ENCODE peak calls at places on chromosomes 3 and 15, in eight cellular contexts. W is stimulated activated CD4-positive, alpha-beta T cell treated with anti-CD3 and anti-CD28 coated beads, Interleukin-1b, Interleukin-23, amount 100 ng/mL, for 1 hour; B is activated T-cell treated with anti-CD3 and anti-CD28 coated beads for 1 hour; N is GM04504; A is LNCaP clone FGC; E is effector CD8-positive, alpha-beta T cell; X is HTR-8/SVneo; V is neural crest cell. L is an unnamed sample.

GRCh38 chr3:110069641-110070538 is 732.5 kb upstream of the DPPA4 start:
- DNase-seq in X (no peak), V (no peak), N (no peak), A (no peak), B (no peak), W (no peak), E (no peak), L (no peak)

GRCh38 chr3:121626495-121626894 is 33.3 kb downstream of the FBXO40 start:
- DNase-seq in W (no peak), X (no peak), B (no peak), N (no peak), E (no peak), A (no peak), V (no peak), L (no peak)

GRCh38 chr15:35062164-35063099 is 22.7 kb downstream of the NANOGP8 start:
- DNase-seq in V (no peak), A (no peak), W (no peak), E (no peak), N (no peak), X (no peak), B (no peak), L (no peak)

GRCh38 chr3:196192036-196193001 is 18.9 kb downstream of the ZDHHC19 start:
- DNase-seq in A (peak), N (no peak), B (no peak), W (no peak), E (no peak), X (no peak), V (no peak), L (no peak)

GRCh38 chr3:107959767-107960166 is 131.1 kb downstream of the CD47 start:
- DNase-seq in W (no peak), E (no peak), B (no peak), V (no peak), A (no peak), N (no peak), X (no peak), L (no peak)

GRCh38 chr15:53401503-53401902 is 358.0 kb downstream of the WDR72 start:
- DNase-seq in W (no peak), E (no peak), B (no peak), N (no peak), X (no peak), V (no peak), A (no peak), L (no peak)

GRCh38 chr3:172626241-172626640 is 84.6 kb downstream of the NCEH1 start:
- DNase-seq in W (no peak), A (no peak), X (no peak), E (no peak), B (no peak), N (no peak), V (no peak), L (no peak)

GRCh38 chr3:180466401-180467005 is 135.5 kb upstream of the TTC14 start:
- DNase-seq in A (no peak), E (no peak), N (no peak), W (no peak), X (no peak), B (no peak), V (no peak), L (no peak)

GRCh38 chr15:42151736-42152135 is 4.7 kb downstream of the PLA2G4F start:
- DNase-seq in A (peak), N (no peak), X (no peak), B (no peak), W (no peak), V (no peak), E (no peak), L (no peak)

GRCh38 chr3:46695177-46695961 is 1.9 kb upstream of the ALS2CL start:
- DNase-seq in X (no peak), B (peak), E (peak), N (no peak), V (peak), A (no peak), W (no peak), L (no peak)

GRCh38 chr3:46670891-46671427 is 22.5 kb downstream of the ALS2CL start:
- DNase-seq in V (no peak), X (no peak), W (no peak), B (no peak), E (no peak), N (no peak), A (no peak), L (no peak)